ENCODE peak calls at places on chromosomes 13 and 19, in nine cellular contexts. H, S, B, V, J, K, O, F and G are unnamed samples.

GRCh38 chr13:46614582-46614981 is 61.6 kb downstream of the LRCH1 start:
- DNase-seq in H (no peak), S (no peak), B (no peak), V (no peak), J (no peak), K (no peak), O (no peak), F (no peak), G (no peak)

GRCh38 chr19:48760514-48761221 is 5.3 kb downstream of the FGF21 start:
- DNase-seq in H (no peak), S (no peak), B (peak; percentile 53), V (no peak), J (no peak), K (no peak), O (no peak), F (no peak), G (no peak)

GRCh38 chr19:38061294-38061693 is 154.3 kb downstream of the SIPA1L3 start:
- DNase-seq in H (no peak), S (no peak), B (no peak), V (no peak), J (no peak), K (no peak), O (no peak), F (no peak), G (no peak)

GRCh38 chr13:113532156-113532806 is 41.8 kb upstream of the DCUN1D2 start:
- DNase-seq in H (no peak), S (no peak), B (no peak), V (peak; percentile 38), J (no peak), K (peak; percentile 41), O (no peak), F (no peak), G (no peak)

GRCh38 chr19:55070755-55071502 is 4.7 kb upstream of the EPS8L1 start:
- DNase-seq in H (no peak), S (no peak), B (no peak), V (no peak), J (no peak), K (no peak), O (peak; percentile 73), F (peak; percentile 86), G (no peak)

GRCh38 chr13:97257800-97258799 is 36.0 kb downstream of the MBNL2 start:
- DNase-seq in H (peak; percentile 37), S (peak; percentile 94), B (peak; percentile 73), V (no peak), J (peak; percentile 86), K (peak; percentile 45), O (no peak), F (no peak), G (peak; percentile 43)

GRCh38 chr19:56350416-56351045 is 35.9 kb upstream of the ZSCAN5A start:
- DNase-seq in H (peak; percentile 11), S (no peak), B (peak; percentile 54), V (peak; percentile 56), J (no peak), K (peak; percentile 40), O (peak; percentile 39), F (peak; percentile 29), G (no peak)

GRCh38 chr13:93309886-93310520 is 83.4 kb downstream of the GPC6 start:
- DNase-seq in H (no peak), S (no peak), B (no peak), V (peak; percentile 27), J (no peak), K (no peak), O (no peak), F (no peak), G (no peak)

GRCh38 chr19:31676271-31677004 is 327.2 kb upstream of the TSHZ3 start:
- DNase-seq in H (no peak), S (no peak), B (no peak), V (peak; percentile 10), J (no peak), K (no peak), O (no peak), F (no peak), G (no peak)

GRCh38 chr13:98766716-98767115 is 14.2 kb upstream of the SLC15A1 start:
- DNase-seq in H (no peak), S (no peak), B (no peak), V (no peak), J (no peak), K (no peak), O (no peak), F (no peak), G (no peak)

GRCh38 chr19:40620161-40620485 is 19.0 kb downstream of the LTBP4 start:
- DNase-seq in H (no peak), S (no peak), B (no peak), V (no peak), J (no peak), K (no peak), O (no peak), F (no peak), G (no peak)

GRCh38 chr13:105213512-105213911 is 1322.0 kb downstream of the EFNB2 start:
- DNase-seq in H (no peak), S (no peak), B (no peak), V (no peak), J (no peak), K (peak; percentile 10), O (no peak), F (no peak), G (no peak)

GRCh38 chr13:41408061-41408460 is 49.3 kb upstream of the RGCC start:
- DNase-seq in H (no peak), S (no peak), B (no peak), V (no peak), J (no peak), K (no peak), O (no peak), F (no peak), G (no peak)

GRCh38 chr19:27772059-27772458 is 1440.9 kb downstream of the UQCRFS1 start:
- DNase-seq in H (no peak), S (no peak), B (no peak), V (no peak), J (no peak), K (no peak), O (no peak), F (no peak), G (no peak)

GRCh38 chr13:76812206-76812882 is 73.9 kb downstream of the KCTD12 start:
- DNase-seq in H (no peak), S (no peak), B (peak; percentile 65), V (no peak), J (peak; percentile 70), K (peak; percentile 24), O (no peak), F (no peak), G (no peak)

GRCh38 chr19:27828781-27829275 is 1384.1 kb downstream of the UQCRFS1 start:
- DNase-seq in H (no peak), S (no peak), B (no peak), V (no peak), J (no peak), K (no peak), O (no peak), F (no peak), G (no peak)

GRCh38 chr13:50326746-50327145 is 311.5 kb downstream of the KCNRG start:
- DNase-seq in H (no peak), S (no peak), B (no peak), V (no peak), J (no peak), K (no peak), O (no peak), F (no peak), G (no peak)

GRCh38 chr19:33811736-33812387 is 15.2 kb downstream of the KCTD15 start:
- DNase-seq in H (no peak), S (no peak), B (no peak), V (no peak), J (no peak), K (no peak), O (no peak), F (no peak), G (no peak)

DNA sequence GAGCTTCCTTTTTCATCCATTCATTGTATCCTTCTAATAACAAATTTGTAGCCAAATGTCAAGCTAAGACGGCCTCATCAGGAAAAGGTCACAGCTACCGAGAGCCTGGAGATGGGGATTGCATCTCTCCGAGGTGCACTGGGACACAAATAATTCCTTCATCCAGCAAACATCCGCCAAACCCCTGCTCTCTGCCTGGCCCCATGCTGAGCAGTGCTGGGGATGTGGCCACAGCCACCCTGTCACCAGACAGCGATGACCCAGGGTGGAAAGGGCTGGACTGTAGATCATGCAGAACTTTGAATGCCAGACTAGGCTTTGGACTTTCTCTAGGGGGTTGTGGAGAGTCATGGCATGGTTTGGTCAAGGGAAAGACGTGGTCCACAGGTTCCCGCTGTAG is 1.9 kb downstream of the TOMM40 start:
- DNase-seq in H (no peak), S (no peak), B (no peak), V (no peak), J (no peak), K (no peak), O (no peak), F (no peak), G (no peak)
- H3K36me3 ChIP-seq in H (peaks cover 2% of the 10 kb centered on the region), S (peaks cover 58% of the 10 kb centered on the region), B (peaks cover 68% of the 10 kb centered on the region), V (peaks cover 37% of the 10 kb centered on the region), J (peaks cover 7% of the 10 kb centered on the region), K (peaks cover 55% of the 10 kb centered on the region), O (peaks cover 66% of the 10 kb centered on the region), F (no peaks in the 10 kb centered on the region), G (peaks cover 40% of the 10 kb centered on the region)

DNA sequence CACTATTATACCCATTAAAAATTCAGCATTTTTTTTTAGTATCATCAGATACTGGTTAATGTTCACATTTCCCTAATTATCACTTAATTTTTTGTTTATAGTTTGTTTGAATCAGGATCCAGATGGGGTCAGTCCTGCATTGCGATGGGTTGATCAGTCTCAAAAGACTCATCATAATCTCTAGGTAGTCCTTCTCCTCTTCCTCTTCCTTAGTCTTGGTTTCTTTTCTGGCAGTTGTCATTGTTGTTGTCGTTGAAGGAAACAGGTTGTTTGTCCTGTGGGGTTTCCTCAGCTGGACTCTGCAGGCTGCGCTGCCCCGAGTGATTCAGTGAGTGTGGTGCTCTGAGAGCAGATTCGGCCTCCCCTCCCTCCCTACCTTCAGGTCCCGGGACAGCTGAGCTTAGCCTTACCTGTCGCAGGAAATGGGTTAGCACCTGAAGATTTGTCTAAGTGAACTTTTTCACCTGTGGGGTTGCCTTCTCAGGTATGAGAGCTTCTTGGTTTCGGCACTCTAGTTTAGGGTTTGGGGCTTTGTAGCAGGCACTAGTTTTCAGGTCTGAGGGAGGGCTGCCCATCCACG is 34.1 kb downstream of the NFIX start:
- DNase-seq in H (no peak), S (no peak), B (no peak), V (no peak), J (no peak), K (no peak), O (no peak), F (no peak), G (no peak)
- TF ChIP-seq CTCF in H (no peak), S (no peak), B (no peak), V (no peak), J (no peak), K (no peak), O (no peak), F (no peak), G (no peak)

GRCh38 chr13:84237181-84237580 is 354.9 kb upstream of the SLITRK1 start:
- DNase-seq in H (no peak), S (no peak), B (no peak), V (no peak), J (no peak), K (no peak), O (no peak), F (no peak), G (no peak)
- H3K4me3 ChIP-seq in H (no peak overlapping the region), S (no peak overlapping the region), B (no peak overlapping the region), V (no peak overlapping the region), J (no peak overlapping the region), K (no peak overlapping the region), O (no peak overlapping the region), F (no peak overlapping the region), G (no peak overlapping the region)

DNA sequence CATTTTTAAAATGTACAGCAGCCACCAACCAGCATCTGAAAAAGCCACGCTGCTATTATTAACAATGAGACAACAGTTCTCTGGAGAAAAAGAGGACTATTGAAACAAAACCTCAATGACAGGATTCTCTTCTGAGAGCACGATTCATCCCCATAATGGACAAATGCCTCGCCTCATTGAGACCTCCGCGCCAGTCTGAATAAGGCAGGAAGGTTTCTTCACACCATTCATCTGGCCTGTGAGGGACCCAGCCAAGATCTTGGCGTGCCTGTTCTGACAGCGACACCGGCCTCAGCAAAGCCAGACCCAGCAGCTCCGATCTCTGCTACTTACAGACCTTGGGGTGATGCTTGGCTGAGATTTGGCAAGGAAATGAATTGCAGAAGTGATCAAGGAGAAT is 14.8 kb downstream of the SMIM7 start:
- DNase-seq in H (no peak), S (no peak), B (no peak), V (no peak), J (no peak), K (no peak), O (no peak), F (no peak), G (no peak)
- H3K36me3 ChIP-seq in H (peaks cover 41% of the 10 kb centered on the region), S (peaks cover 65% of the 10 kb centered on the region), B (peaks cover 97% of the 10 kb centered on the region), V (peaks cover 37% of the 10 kb centered on the region), J (peaks cover 4% of the 10 kb centered on the region), K (peaks cover 78% of the 10 kb centered on the region), O (peaks cover 82% of the 10 kb centered on the region), F (no peaks in the 10 kb centered on the region), G (peaks cover 20% of the 10 kb centered on the region)